ENCODE peak calls at places on chromosomes 6 and 20, in nine cellular contexts. O is GM04503; G is NCI-H345; W is ovary; C is amniotic stem cell; V is activated gamma-delta T cell treated with anti-CD3 and anti-CD28 coated beads, Interleukin-2, amount 50 U/mL, for 16 hours; A is activated CD8-positive, alpha-beta memory T cell treated with anti-CD3 and anti-CD28 coated beads for 24 hours; Y is anterior cingulate cortex; F is endothelial cell. N is an unnamed sample.

GRCh38 chr6:155303361-155303870 is 10.9 kb downstream of the TFB1M start:
- DNase-seq in O (no peak), G (no peak), W (no peak), C (no peak), V (no peak), A (no peak), Y (no peak), F (no peak), N (no peak)

GRCh38 chr6:31401403-31401802 is 2.0 kb upstream of the MICA start:
- DNase-seq in O (peak), G (no peak), W (no peak), C (peak), V (no peak), A (no peak), Y (no peak), F (no peak), N (peak)

GRCh38 chr6:93219447-93219846 is 199.9 kb downstream of the EPHA7 start:
- DNase-seq in O (no peak), G (peak), W (no peak), C (no peak), V (no peak), A (no peak), Y (no peak), F (no peak), N (no peak)

GRCh38 chr6:127516676-127517273 is 2.4 kb downstream of the MTCL3 start:
- DNase-seq in O (no peak), G (peak), W (no peak), C (peak), V (peak), A (peak), Y (peak), F (peak), N (no peak)

GRCh38 chr6:158506577-158506976 is 53.3 kb upstream of the TMEM181 start:
- DNase-seq in O (no peak), G (no peak), W (no peak), C (no peak), V (no peak), A (no peak), Y (no peak), F (peak), N (no peak)

GRCh38 chr6:28141500-28142329 is at the start of gene ZKSCAN8:
- DNase-seq in O (no peak), G (peak), W (peak), C (peak), V (peak), A (peak), Y (peak), F (peak), N (peak)

GRCh38 chr6:24990227-24990843 is 54.6 kb upstream of the RIPOR2 start:
- DNase-seq in O (no peak), G (peak), W (no peak), C (no peak), V (no peak), A (no peak), Y (no peak), F (no peak), N (no peak)

GRCh38 chr20:46810442-46811327 is 84.0 kb upstream of the EYA2 start:
- DNase-seq in O (no peak), G (peak), W (no peak), C (no peak), V (no peak), A (no peak), Y (no peak), F (no peak), N (no peak)

GRCh38 chr20:36303020-36303595 is 3.0 kb upstream of the DLGAP4 start:
- DNase-seq in O (no peak), G (no peak), W (no peak), C (no peak), V (no peak), A (no peak), Y (no peak), F (no peak), N (no peak)

GRCh38 chr6:108406943-108407342 is 112.1 kb downstream of the AFG1L start:
- DNase-seq in O (no peak), G (no peak), W (no peak), C (no peak), V (no peak), A (no peak), Y (no peak), F (no peak), N (no peak)

GRCh38 chr6:134719850-134720249 is 230.1 kb downstream of the ALDH8A1 start:
- DNase-seq in O (no peak), G (no peak), W (no peak), C (no peak), V (no peak), A (no peak), Y (no peak), F (no peak), N (no peak)

GRCh38 chr20:49938173-49939163 is 2.3 kb downstream of the RNF114 start:
- DNase-seq in O (no peak), G (no peak), W (peak), C (peak), V (no peak), A (no peak), Y (peak), F (no peak), N (peak)

GRCh38 chr6:51927450-51927849 is 160.0 kb downstream of the PKHD1 start:
- DNase-seq in O (no peak), G (no peak), W (no peak), C (no peak), V (no peak), A (no peak), Y (no peak), F (no peak), N (no peak)

GRCh38 chr20:46118481-46119020 is 437 bp downstream of the CD40 start:
- DNase-seq in O (no peak), G (no peak), W (peak), C (no peak), V (no peak), A (peak), Y (no peak), F (peak), N (peak)

GRCh38 chr6:26233608-26234420 is 131.2 kb upstream of the BTN3A2 start:
- DNase-seq in O (peak), G (no peak), W (no peak), C (no peak), V (peak), A (peak), Y (peak), F (no peak), N (peak)

GRCh38 chr6:32082951-32083350 is 26.2 kb downstream of the TNXB start:
- DNase-seq in O (peak), G (no peak), W (no peak), C (no peak), V (no peak), A (no peak), Y (no peak), F (no peak), N (peak)

GRCh38 chr6:162124710-162125435 is 602.7 kb downstream of the PRKN start:
- DNase-seq in O (no peak), G (no peak), W (no peak), C (no peak), V (no peak), A (no peak), Y (no peak), F (no peak), N (no peak)

GRCh38 chr20:38202982-38203293 is 37.9 kb upstream of the TGM2 start:
- DNase-seq in O (no peak), G (no peak), W (no peak), C (no peak), V (no peak), A (no peak), Y (no peak), F (no peak), N (no peak)

GRCh38 chr6:106181664-106182418 is 95.7 kb downstream of the PRDM1 start:
- DNase-seq in O (peak), G (no peak), W (no peak), C (peak), V (no peak), A (no peak), Y (no peak), F (no peak), N (no peak)

GRCh38 chr6:143953922-143954321 is 54.1 kb downstream of the PLAGL1 start:
- DNase-seq in O (no peak), G (no peak), W (no peak), C (no peak), V (no peak), A (no peak), Y (no peak), F (no peak), N (no peak)

GRCh38 chr20:19231359-19232035 is 19.1 kb downstream of the SLC24A3 start:
- DNase-seq in O (no peak), G (no peak), W (peak), C (no peak), V (no peak), A (no peak), Y (no peak), F (no peak), N (no peak)

GRCh38 chr6:144953552-144954240 is 668.6 kb downstream of the UTRN start:
- DNase-seq in O (peak), G (no peak), W (no peak), C (no peak), V (no peak), A (no peak), Y (no peak), F (no peak), N (no peak)

GRCh38 chr6:17491416-17492142 is 98.2 kb downstream of the CAP2 start:
- DNase-seq in O (no peak), G (no peak), W (no peak), C (no peak), V (no peak), A (no peak), Y (no peak), F (no peak), N (no peak)

GRCh38 chr20:64006490-64006889 is 25.6 kb downstream of the PRPF6 start:
- DNase-seq in O (no peak), G (no peak), W (no peak), C (no peak), V (no peak), A (no peak), Y (no peak), F (no peak), N (no peak)

GRCh38 chr6:73513496-73513854 is 7.4 kb downstream of the EEF1A1 start:
- DNase-seq in O (no peak), G (no peak), W (no peak), C (no peak), V (no peak), A (no peak), Y (no peak), F (no peak), N (no peak)

GRCh38 chr20:32484221-32485125 is 100.7 kb downstream of the NOL4L start:
- DNase-seq in O (no peak), G (peak), W (peak), C (no peak), V (no peak), A (peak), Y (no peak), F (peak), N (no peak)